ENCODE peak calls at places on chromosome 19, in five cellular contexts. Y, R, G, V and A are unnamed samples. For H3K4me1, the result is how much of the 10 kb centered on the place peaks cover.

GRCh38 chr19:24054044-24054935 is 32.7 kb upstream of the ZNF254 start:
- DNase-seq in G (no peak), Y (no peak), V (no peak), R (peak), A (peak)

GRCh38 chr19:29971648-29972047 is 29.6 kb downstream of the URI1 start:
- DNase-seq in R (no peak), Y (no peak), V (no peak), G (no peak), A (no peak)

GRCh38 chr19:58520257-58520599 is 618 bp upstream of the ZBTB45 start:
- DNase-seq in Y (no peak), R (no peak), V (no peak), G (no peak), A (no peak)

GRCh38 chr19:51607920-51608562 is 22.2 kb downstream of the SIGLEC5 start:
- DNase-seq in Y (peak), V (peak), G (no peak), R (peak), A (peak)

GRCh38 chr19:49932041-49932451 is 2.7 kb upstream of the NUP62 start:
- DNase-seq in V (no peak), R (no peak), G (no peak), Y (no peak), A (no peak)

GRCh38 chr19:49856574-49857021 is 5.6 kb downstream of the PTOV1 start:
- DNase-seq in Y (no peak), R (no peak), G (no peak), V (no peak), A (no peak)

GRCh38 chr19:55476100-55476775 is at the start of gene ZNF628:
- DNase-seq in V (peak), Y (peak), G (peak), R (peak), A (peak)

GRCh38 chr19:52602931-52603330 is 32.8 kb downstream of the ZNF701 start:
- DNase-seq in R (no peak), Y (no peak), G (no peak), V (no peak), A (no peak)

GRCh38 chr19:11332822-11333221 is 6.6 kb downstream of the RAB3D start:
- DNase-seq in V (no peak), G (no peak), Y (no peak), R (no peak), A (no peak)

GRCh38 chr19:12997225-12997966 is 2.1 kb downstream of the NFIX start:
- DNase-seq in V (no peak), G (no peak), Y (no peak), R (no peak), A (no peak)

GRCh38 chr19:12995596-12996541 is 594 bp downstream of the NFIX start:
- DNase-seq in G (no peak), R (no peak), Y (peak), V (no peak), A (no peak)

GRCh38 chr19:12994701-12995595 is at the start of gene NFIX:
- DNase-seq in G (no peak), V (no peak), R (peak), Y (peak), A (no peak)

GRCh38 chr19:12997967-12998940 is 3.0 kb downstream of the NFIX start:
- DNase-seq in Y (no peak), G (no peak), V (no peak), R (no peak), A (no peak)

GRCh38 chr19:12996542-12997094 is 1.3 kb downstream of the NFIX start:
- DNase-seq in R (peak), V (no peak), Y (peak), G (no peak), A (no peak)
- TF ChIP-seq EZH2 in R (no peak), V (peak), Y (no peak), G (no peak), A (no peak)

GRCh38 chr19:16889883-16890460 is 1.2 kb downstream of the F2RL3 start:
- DNase-seq in V (no peak), R (no peak), Y (peak), G (no peak), A (no peak)

GRCh38 chr19:16889429-16889882 is 657 bp downstream of the F2RL3 start:
- DNase-seq in V (no peak), G (no peak), Y (no peak), R (no peak), A (no peak)

GRCh38 chr19:16887353-16888265 is 1.2 kb upstream of the F2RL3 start:
- DNase-seq in R (no peak), V (no peak), G (no peak), Y (peak), A (no peak)

GRCh38 chr19:16890461-16891184 is 1.8 kb downstream of the F2RL3 start:
- DNase-seq in Y (peak), V (no peak), R (no peak), G (no peak), A (no peak)

GRCh38 chr19:16888629-16889371 is at the start of gene F2RL3:
- DNase-seq in V (no peak), R (no peak), Y (peak), G (no peak), A (no peak)
- H3K4me1 ChIP-seq in V (under half), R (under half), Y (under half), G (under half), A (under half)

DNA sequence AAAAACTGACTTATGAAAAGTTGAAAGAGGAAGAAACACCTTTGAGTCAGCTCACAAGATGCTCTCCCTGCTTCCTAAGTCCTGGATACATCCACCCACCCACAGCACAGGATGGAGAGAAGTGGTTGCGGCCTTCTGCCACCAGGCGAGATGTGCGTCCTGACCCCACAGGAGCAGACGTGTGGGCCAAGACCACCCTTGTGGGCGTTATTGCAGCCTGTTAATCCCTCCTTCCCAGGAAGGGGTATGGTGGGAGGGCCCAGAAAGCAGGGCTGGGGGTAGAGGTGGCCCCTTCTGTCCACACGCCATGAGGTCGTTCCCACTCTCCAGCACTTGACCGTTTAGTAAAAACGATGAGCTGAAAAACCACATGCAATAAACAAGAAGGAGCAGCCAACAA is 2.3 kb upstream of the AKAP8L start:
- DNase-seq in Y (no peak), R (no peak), V (no peak), G (no peak), A (no peak)
- TF ChIP-seq JUND in Y (no peak), R (no peak), V (no peak), G (no peak), A (no peak)

DNA sequence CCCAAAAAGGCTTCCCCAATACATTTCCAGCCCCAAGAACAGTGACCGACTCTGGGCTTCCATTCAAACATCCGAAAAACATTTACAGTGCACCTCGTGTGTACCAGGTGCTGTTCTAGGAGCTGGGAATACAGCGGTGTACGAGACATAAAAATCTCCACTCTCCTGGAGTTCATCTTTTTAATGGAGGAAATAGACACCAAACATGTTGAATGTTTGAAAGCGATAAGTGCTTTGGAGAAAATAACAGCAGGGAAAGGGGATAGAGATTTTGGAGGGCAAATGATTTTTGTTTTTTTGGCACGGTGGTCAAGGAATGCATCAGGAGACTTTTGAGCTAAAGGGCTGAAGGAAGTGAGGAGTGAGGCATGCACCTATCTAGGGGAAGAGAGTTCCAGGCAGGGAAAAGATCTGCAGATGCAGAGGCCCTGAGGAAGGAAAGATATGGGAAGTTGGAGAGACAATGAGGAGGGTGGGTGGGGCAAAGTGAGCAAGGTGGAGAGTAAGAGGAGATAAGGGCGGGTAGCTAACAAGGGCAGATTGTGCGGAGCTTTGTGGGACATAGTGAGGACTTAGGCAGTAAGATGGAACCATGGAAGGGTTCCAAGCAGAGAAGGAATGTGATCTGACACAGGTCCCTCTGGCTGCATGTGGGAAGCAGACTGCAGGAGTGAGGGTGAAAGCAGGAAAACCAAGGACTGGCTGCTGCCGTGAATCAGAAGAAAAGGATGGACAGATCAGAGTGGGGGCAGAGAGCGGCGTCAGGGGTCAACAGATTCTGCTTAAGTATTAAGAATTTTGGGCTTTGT is 703 bp upstream of the FBL start:
- DNase-seq in G (no peak), R (no peak), Y (peak), V (no peak), A (no peak)
- TF ChIP-seq EZH2 in G (no peak), R (no peak), Y (no peak), V (no peak), A (no peak)

DNA sequence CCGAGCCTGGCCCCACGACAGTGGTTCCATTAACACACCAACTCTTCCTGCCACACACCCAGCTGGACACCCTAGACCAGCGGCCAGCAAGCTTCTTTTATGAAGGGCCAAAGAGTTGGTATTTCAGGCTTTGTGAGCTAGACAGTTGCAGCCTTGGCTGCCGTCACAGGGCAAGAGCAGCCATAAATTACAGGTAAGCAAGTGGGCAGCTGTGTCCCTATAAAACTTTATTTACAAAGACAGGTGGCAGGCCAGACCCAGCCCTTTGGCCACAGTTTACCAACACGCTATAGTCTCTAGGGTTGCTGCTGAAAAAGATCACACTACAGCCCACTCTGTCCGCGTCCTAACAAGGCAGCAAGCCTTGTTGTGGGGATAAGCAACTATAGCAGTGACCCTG is 13.3 kb downstream of the ELL start:
- DNase-seq in Y (no peak), G (no peak), R (no peak), V (no peak), A (no peak)
- H3K4me1 ChIP-seq in Y (under half), G (under half), R (half or more), V (under half), A (under half)

DNA sequence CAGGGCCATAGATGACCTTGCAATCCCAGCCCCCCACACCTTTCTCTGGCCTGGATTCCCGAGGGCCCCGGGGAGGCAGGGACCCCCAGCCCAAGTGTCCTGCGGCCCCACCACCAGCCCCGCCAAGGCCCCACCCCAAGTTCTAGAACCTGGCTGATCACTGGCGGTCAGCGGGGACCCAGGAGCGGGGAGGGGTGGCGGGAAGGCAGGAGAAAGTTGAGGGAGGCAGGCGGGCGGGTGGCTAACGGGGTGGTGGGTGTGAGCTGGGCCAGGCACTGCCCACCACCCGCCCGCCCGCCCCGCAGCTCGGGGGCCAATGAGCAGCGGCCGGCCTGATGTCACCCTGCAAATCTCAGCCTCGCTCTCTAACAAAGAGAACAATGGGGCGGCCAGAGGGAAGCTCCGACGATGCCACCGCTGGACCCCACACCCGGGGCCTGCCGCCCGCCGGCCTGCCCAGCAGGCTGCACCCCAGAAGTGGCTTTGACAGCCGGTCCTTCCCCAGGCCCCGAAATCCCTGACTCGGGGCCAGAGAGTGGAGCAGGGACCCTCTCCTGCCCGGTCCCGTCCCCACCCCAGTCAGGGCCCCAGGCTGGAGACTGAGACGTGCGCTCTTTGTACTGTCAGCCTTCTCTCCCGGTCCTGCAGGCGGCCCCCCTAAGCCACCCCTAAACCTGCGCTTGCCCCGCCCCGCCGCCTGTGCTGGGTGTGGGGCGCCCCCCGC is 1.6 kb downstream of the MEX3D start:
- DNase-seq in Y (no peak), G (no peak), V (peak), R (peak), A (no peak)
- TF ChIP-seq JUND in Y (no peak), G (no peak), V (no peak), R (no peak), A (no peak)

DNA sequence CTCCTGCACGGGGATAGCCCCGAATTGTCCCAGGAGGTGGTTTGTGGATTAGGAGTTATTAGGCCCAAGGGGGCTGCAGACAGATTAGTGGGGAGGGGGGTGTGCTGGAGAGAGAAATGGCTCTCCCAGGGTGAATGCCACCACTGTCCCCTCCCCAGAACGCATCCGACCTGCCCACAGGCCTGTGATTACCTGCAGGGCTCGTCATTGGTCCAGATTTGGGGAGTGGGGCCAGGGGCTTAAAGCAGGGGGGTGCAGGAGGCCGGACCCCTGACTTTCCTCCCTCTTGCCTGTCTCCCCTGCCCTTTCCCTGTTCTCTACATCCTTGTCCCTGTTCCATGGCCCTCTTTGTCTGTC is 1.2 kb downstream of the NRTN start:
- DNase-seq in V (no peak), G (no peak), R (no peak), Y (no peak), A (no peak)
- TF ChIP-seq EZH2 in V (no peak), G (no peak), R (no peak), Y (no peak), A (no peak)

DNA sequence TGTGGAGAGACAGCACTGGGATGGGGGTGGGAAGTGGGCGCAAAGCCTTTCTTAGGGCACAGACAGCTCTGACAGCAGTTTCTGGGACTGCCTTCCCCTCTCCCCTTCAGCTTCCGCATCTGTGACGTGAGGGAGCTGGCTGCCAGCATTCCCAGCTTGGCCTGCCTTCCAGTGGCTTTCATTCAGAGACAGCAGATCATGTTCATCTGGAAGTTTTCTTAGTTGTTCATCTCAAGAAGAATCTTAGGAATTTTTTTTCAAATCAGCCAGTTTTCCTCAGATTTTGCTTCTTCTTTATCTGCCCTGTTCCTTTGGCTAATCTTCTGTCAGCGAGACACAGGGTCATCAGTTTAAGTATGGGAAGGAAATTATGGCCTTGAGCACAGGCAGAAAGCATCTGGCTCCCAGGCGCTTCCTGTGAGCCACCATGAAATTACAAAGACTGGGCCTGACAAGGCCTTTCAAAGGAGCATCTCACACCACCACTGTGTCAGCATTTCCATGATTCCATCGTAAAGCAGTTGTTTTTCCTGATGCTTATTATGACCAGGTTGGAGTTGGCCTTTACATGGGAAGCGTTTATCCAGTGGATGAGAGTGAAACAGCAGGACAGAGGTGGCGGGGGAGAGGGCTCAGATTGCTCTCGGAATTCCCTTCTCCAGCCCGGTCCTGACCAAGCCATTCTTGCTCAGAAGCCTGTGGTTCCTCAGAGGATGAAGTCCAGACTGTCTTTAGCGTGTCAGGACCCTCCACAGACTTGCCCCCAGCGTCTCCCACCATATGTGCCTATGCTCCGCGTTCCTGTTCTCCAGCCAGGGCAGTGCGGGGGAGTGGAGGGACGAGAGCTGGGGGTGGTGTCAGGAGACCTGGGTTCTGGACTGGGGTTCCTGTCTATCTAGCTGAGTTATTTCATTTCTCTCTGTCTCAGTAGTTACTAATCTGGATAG is 43.6 kb downstream of the ARHGAP35 start:
- DNase-seq in Y (no peak), R (no peak), V (no peak), G (no peak), A (no peak)
- H3K4me1 ChIP-seq in Y (under half), R (half or more), V (under half), G (under half), A (half or more)

GRCh38 chr19:33616346-33616745 is 5.4 kb upstream of the CHST8 start:
- DNase-seq in V (no peak), G (no peak), R (no peak), Y (no peak), A (no peak)
- TF ChIP-seq JUND in V (no peak), G (no peak), R (no peak), Y (no peak), A (no peak)